ENCODE peak calls at places on chromosomes 16 and 17, in ten cellular contexts. N is stomach, Z is tibial nerve, F is endothelial cell of umbilical vein, K is breast epithelium, C is spleen, X is testis, L is heart left ventricle, W is adrenal gland, M is sigmoid colon. P is an unnamed sample.

GRCh38 chr16:89828199-89828869 is at the start of gene SPIRE2:
- DNase-seq in N (peak; percentile 75), Z (no peak), F (peak; percentile 77), K (peak; percentile 52), C (peak; percentile 89), X (peak; percentile 74), L (peak; percentile 85), W (peak; percentile 78), M (peak; percentile 80), P (peak; percentile 79)

GRCh38 chr16:1601031-1601430 is 10.8 kb downstream of the IFT140 start:
- DNase-seq in N (no peak), Z (no peak), F (no peak), K (no peak), C (no peak), X (no peak), L (no peak), W (no peak), M (no peak), P (no peak)

GRCh38 chr17:65630502-65630901 is 69.1 kb upstream of the AXIN2 start:
- DNase-seq in N (no peak), Z (no peak), F (no peak), K (no peak), C (no peak), X (no peak), L (no peak), W (no peak), M (no peak), P (no peak)

GRCh38 chr17:64002658-64003525 is 4.7 kb downstream of the PRR29 start:
- DNase-seq in N (no peak), Z (no peak), F (no peak), K (no peak), C (peak; percentile 77), X (peak; percentile 7), L (no peak), W (no peak), M (peak; percentile 64), P (no peak)

GRCh38 chr16:70652322-70652721 is 6.0 kb downstream of the IL34 start:
- DNase-seq in N (no peak), Z (no peak), F (peak; percentile 18), K (no peak), C (no peak), X (no peak), L (no peak), W (no peak), M (no peak), P (no peak)

GRCh38 chr17:56886288-56886721 is 27.5 kb downstream of the TRIM25 start:
- DNase-seq in N (peak; percentile 47), Z (no peak), F (no peak), K (no peak), C (no peak), X (no peak), L (no peak), W (no peak), M (no peak), P (no peak)

GRCh38 chr17:36703860-36704266 is 102.5 kb downstream of the MRM1 start:
- DNase-seq in N (no peak), Z (no peak), F (peak; percentile 21), K (no peak), C (no peak), X (peak; percentile 60), L (peak; percentile 77), W (peak; percentile 38), M (no peak), P (peak; percentile 22)

GRCh38 chr16:82523786-82524185 is 103.0 kb upstream of the CDH13 start:
- DNase-seq in N (no peak), Z (no peak), F (no peak), K (no peak), C (no peak), X (no peak), L (no peak), W (no peak), M (no peak), P (no peak)

GRCh38 chr17:70446446-70446845 is 277.1 kb downstream of the KCNJ2 start:
- DNase-seq in N (no peak), Z (no peak), F (no peak), K (no peak), C (no peak), X (no peak), L (no peak), W (no peak), M (no peak), P (no peak)

DNA sequence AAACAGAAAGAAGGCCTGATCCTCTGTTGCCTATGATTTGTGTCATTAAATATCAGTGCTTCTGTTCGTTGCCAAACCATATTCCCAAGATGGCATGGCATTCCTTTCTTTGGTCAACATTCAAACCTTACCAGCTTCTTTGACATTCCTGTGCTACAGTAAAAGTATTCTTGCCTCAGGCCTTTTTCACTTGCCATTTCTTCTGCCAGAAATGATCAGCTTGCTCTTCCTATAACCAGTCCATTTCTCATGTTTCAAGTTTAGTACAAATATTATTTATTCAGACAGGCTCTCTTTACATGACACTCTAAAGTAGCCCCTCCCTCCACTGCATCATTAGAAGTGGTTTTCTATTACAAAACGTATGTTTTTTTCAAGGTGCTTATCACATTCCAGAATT is 278.3 kb downstream of the KCNJ2 start:
- DNase-seq in N (no peak), Z (no peak), F (no peak), K (no peak), C (no peak), X (no peak), L (no peak), W (no peak), M (no peak), P (no peak)
- TF ChIP-seq CTCF in N (no peak), Z (no peak), F (no peak), K (no peak), C (no peak), X (no peak), L (no peak), W (no peak), M (no peak), P (no peak)

GRCh38 chr17:14332331-14332730 is 31.4 kb downstream of the HS3ST3B1 start:
- DNase-seq in N (no peak), Z (no peak), F (no peak), K (no peak), C (no peak), X (no peak), L (no peak), W (no peak), M (no peak), P (no peak)

GRCh38 chr17:14329900-14330491 is 29.1 kb downstream of the HS3ST3B1 start:
- DNase-seq in N (no peak), Z (no peak), F (no peak), K (no peak), C (no peak), X (no peak), L (no peak), W (no peak), M (no peak), P (no peak)

GRCh38 chr17:14331200-14331981 is 30.5 kb downstream of the HS3ST3B1 start:
- DNase-seq in N (no peak), Z (no peak), F (no peak), K (no peak), C (no peak), X (no peak), L (no peak), W (no peak), M (no peak), P (no peak)

GRCh38 chr17:14331982-14332298 is 31.1 kb downstream of the HS3ST3B1 start:
- DNase-seq in N (no peak), Z (no peak), F (no peak), K (no peak), C (no peak), X (no peak), L (no peak), W (no peak), M (no peak), P (no peak)

GRCh38 chr17:14330492-14330920 is 29.6 kb downstream of the HS3ST3B1 start:
- DNase-seq in N (no peak), Z (no peak), F (no peak), K (no peak), C (no peak), X (no peak), L (no peak), W (no peak), M (no peak), P (no peak)
- H3K4me1 ChIP-seq in N (no peaks in the 10 kb centered on the region), Z (no peaks in the 10 kb centered on the region), F (no peaks in the 10 kb centered on the region), K (no peaks in the 10 kb centered on the region), C (peaks cover 25% of the 10 kb centered on the region), X (no peaks in the 10 kb centered on the region), L (no peaks in the 10 kb centered on the region), W (no peaks in the 10 kb centered on the region), M (no peaks in the 10 kb centered on the region), P (no peaks in the 10 kb centered on the region)

DNA sequence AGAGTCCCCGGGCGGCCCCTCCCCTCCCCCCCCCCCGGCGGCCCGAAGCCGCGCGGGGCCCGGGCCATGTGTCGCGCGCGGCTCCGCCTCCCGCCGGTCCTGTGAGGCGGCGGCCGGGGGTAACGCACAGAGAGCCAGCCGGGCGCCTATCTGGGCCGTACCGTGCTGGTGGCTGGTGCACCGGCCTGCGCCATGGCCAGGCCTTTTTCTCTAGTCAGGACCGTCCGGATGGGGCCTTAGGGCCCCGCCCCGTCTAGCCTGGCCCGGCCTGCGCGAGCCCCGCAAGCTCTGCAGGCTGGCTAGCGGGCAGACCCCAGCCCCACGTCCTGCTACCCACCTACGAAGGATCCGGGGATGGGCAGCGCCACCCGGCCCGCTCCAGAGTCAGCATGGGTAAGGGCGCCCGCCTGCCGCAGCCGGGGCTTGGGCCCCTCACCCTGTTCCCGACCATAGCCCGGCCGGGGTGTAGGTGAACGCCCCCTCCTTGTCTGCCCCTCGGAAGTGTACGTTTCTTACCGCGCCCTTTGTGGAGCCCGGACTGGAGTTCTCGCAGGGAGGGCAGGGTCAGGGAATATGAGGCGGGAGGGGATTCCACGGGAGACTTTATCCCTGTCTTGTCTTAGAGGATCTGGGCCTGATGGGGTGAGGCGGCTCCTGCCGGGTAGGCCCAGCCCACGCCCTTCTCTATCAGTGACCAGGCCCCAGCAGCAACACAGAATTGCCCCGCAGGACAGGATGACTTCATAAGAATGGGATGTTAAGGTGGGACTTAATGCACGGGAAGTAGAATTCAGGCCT is at the start of gene CENPT:
- DNase-seq in N (peak; percentile 72), Z (peak; percentile 31), F (peak; percentile 58), K (peak; percentile 41), C (no peak), X (peak; percentile 70), L (no peak), W (peak; percentile 70), M (peak; percentile 81), P (peak; percentile 76)
- TF ChIP-seq POLR2A in N (no peak), Z (no peak), F (no peak), K (no peak), C (no peak), X (no peak), L (no peak), W (no peak), M (no peak), P (peak; percentile 44)

GRCh38 chr17:10875984-10876555 is 38.2 kb upstream of the PIRT start:
- DNase-seq in N (peak; percentile 63), Z (no peak), F (peak; percentile 23), K (no peak), C (no peak), X (peak; percentile 68), L (no peak), W (peak; percentile 59), M (no peak), P (peak; percentile 36)

GRCh38 chr17:10881959-10882358 is 44.1 kb upstream of the PIRT start:
- DNase-seq in N (no peak), Z (no peak), F (no peak), K (no peak), C (no peak), X (no peak), L (no peak), W (no peak), M (no peak), P (no peak)

GRCh38 chr17:10875411-10875810 is 37.5 kb upstream of the PIRT start:
- DNase-seq in N (no peak), Z (no peak), F (no peak), K (no peak), C (no peak), X (peak; percentile 43), L (no peak), W (peak; percentile 43), M (no peak), P (no peak)

DNA sequence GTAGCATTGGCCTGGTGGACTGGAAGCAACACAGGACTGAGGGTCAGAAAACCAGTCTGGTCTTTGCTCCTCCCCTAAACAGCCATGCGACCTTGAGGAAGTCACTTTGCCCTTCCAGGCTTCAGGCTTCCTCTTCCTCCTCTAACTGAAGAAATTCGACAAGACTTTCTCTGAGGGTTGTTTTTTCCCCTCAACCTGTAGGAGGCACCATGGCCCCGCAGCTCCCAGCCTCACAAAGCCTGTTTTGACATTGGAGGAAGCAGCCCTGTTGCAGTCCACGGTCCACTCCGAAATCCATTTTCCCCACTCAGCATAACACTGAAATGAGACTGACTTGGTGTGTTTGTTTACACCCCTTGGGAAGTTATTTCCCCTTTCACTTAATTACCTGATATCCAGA is 41.2 kb upstream of the PIRT start:
- DNase-seq in N (peak; percentile 50), Z (no peak), F (no peak), K (no peak), C (no peak), X (peak; percentile 50), L (peak; percentile 66), W (no peak), M (no peak), P (peak; percentile 8)
- TF ChIP-seq CTCF in N (no peak), Z (no peak), F (no peak), K (no peak), C (no peak), X (peak; percentile 33), L (no peak), W (no peak), M (peak; percentile 13), P (peak; percentile 32)